ENCODE peak calls at places on chromosomes 6 and 20, in six cellular contexts. E, Q, I, T, K and J are unnamed samples.

GRCh38 chr6:160439751-160440150 is 91.6 kb downstream of the SLC22A3 start:
- DNase-seq in Q (no peak), K (no peak), T (no peak), I (no peak), E (peak; percentile 9), J (no peak)

GRCh38 chr6:145744619-145745018 is 9.3 kb upstream of the EPM2A start:
- DNase-seq in Q (no peak), T (no peak), I (no peak), E (peak; percentile 6), K (no peak), J (no peak)

GRCh38 chr20:60052322-60052721 is 94.1 kb downstream of the CDH26 start:
- DNase-seq in Q (no peak), K (no peak), I (no peak), T (no peak), E (no peak), J (no peak)

GRCh38 chr6:37695857-37696219 is 1.8 kb downstream of the MDGA1 start:
- DNase-seq in T (peak; percentile 43), K (no peak), Q (no peak), I (no peak), E (no peak), J (no peak)

GRCh38 chr6:20416567-20417345 is 15.1 kb downstream of the E2F3 start:
- DNase-seq in Q (no peak), K (no peak), T (no peak), I (no peak), E (no peak), J (no peak)

GRCh38 chr6:29506446-29507067 is 18.8 kb upstream of the MAS1L start:
- DNase-seq in E (no peak), I (no peak), K (no peak), Q (no peak), T (no peak), J (no peak)

GRCh38 chr6:1553562-1554088 is 56.1 kb upstream of the FOXC1 start:
- DNase-seq in Q (no peak), T (no peak), E (peak; percentile 56), K (no peak), I (no peak), J (no peak)

GRCh38 chr6:154297711-154298110 is 58.9 kb downstream of the IPCEF1 start:
- DNase-seq in Q (no peak), T (peak; percentile 72), K (no peak), I (no peak), E (no peak), J (no peak)

GRCh38 chr20:11682285-11682684 is 235.4 kb upstream of the BTBD3 start:
- DNase-seq in T (no peak), E (no peak), I (no peak), Q (no peak), K (no peak), J (no peak)

GRCh38 chr6:129929433-129929832 is 68.3 kb upstream of the TMEM244 start:
- DNase-seq in I (no peak), K (peak; percentile 49), Q (no peak), E (peak; percentile 96), T (peak; percentile 90), J (no peak)

GRCh38 chr6:139364302-139364981 is 10.0 kb downstream of the CITED2 start:
- DNase-seq in T (peak; percentile 39), I (peak; percentile 54), Q (no peak), E (peak; percentile 66), K (no peak), J (no peak)

GRCh38 chr20:760751-761417 is 7.4 kb downstream of the SLC52A3 start:
- DNase-seq in I (peak; percentile 66), T (peak; percentile 2), K (no peak), Q (no peak), E (peak; percentile 13), J (peak; percentile 35)

GRCh38 chr6:70900061-70900460 is 56.8 kb downstream of the B3GAT2 start:
- DNase-seq in E (no peak), I (no peak), Q (no peak), T (no peak), K (no peak), J (no peak)

GRCh38 chr6:33392168-33392947 is 735 bp downstream of the KIFC1 start:
- DNase-seq in E (peak; percentile 50), T (peak; percentile 49), I (peak; percentile 45), K (no peak), Q (no peak), J (no peak)

GRCh38 chr20:36479938-36480337 is 61.4 kb upstream of the MYL9 start:
- DNase-seq in E (no peak), I (no peak), Q (no peak), T (no peak), K (no peak), J (no peak)

GRCh38 chr6:159979136-159979874 is 10.4 kb downstream of the IGF2R start:
- DNase-seq in I (peak; percentile 67), T (peak; percentile 80), E (peak; percentile 65), K (no peak), Q (no peak), J (peak; percentile 49)

GRCh38 chr6:42547407-42548329 is 16.2 kb upstream of the UBR2 start:
- DNase-seq in E (peak; percentile 73), T (peak; percentile 73), Q (peak; percentile 95), K (peak; percentile 45), I (peak; percentile 92), J (peak; percentile 76)

GRCh38 chr6:137145421-137145820 is 28.0 kb downstream of the IL22RA2 start:
- DNase-seq in I (no peak), Q (no peak), E (peak; percentile 62), T (no peak), K (no peak), J (no peak)

GRCh38 chr6:50586074-50586473 is 127.3 kb upstream of the TFAP2D start:
- DNase-seq in T (no peak), I (no peak), K (no peak), Q (no peak), E (no peak), J (no peak)

GRCh38 chr20:61956396-61957342 is 109.0 kb downstream of the TAF4 start:
- DNase-seq in I (no peak), Q (peak; percentile 3), K (peak; percentile 39), T (peak; percentile 67), E (peak; percentile 12), J (no peak)

GRCh38 chr6:167543602-167544506 is 219.0 kb downstream of the TTLL2 start:
- DNase-seq in K (no peak), Q (no peak), I (no peak), T (peak; percentile 20), E (peak; percentile 45), J (no peak)

GRCh38 chr20:56465997-56466396 is 2.4 kb upstream of the RTF2 start:
- DNase-seq in T (no peak), I (peak; percentile 52), Q (no peak), E (no peak), K (no peak), J (no peak)

DNA sequence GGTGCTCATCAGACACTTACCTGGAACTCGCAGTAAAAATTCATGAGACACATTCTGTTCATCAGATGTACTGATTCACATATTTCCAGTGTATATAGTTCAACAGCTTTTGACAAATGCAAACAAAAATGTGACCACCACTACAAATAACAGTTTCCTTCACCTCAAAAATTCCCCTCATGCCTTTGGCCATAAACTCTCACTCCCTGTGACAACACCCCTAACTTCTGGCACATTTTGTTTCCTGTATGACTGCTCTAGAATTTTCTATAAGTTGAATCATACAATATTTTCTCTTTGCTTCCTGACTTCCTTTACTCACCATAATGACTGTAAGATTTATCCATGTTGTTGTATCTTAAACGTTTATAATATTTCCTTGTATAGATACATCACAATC is 63.7 kb downstream of the C6orf118 start:
- DNase-seq in T (peak; percentile 14), Q (no peak), I (no peak), E (no peak), K (no peak), J (no peak)
- TF ChIP-seq CTCF in T (no peak), Q (no peak), I (no peak), E (no peak), K (no peak), J (no peak)

GRCh38 chr20:38123021-38123587 is 42.0 kb downstream of the TGM2 start:
- DNase-seq in T (peak; percentile 78), Q (peak; percentile 56), E (no peak), K (no peak), I (no peak), J (no peak)

GRCh38 chr20:38127011-38127621 is 38.0 kb downstream of the TGM2 start:
- DNase-seq in K (no peak), Q (no peak), T (peak; percentile 92), I (no peak), E (peak; percentile 71), J (no peak)

GRCh38 chr20:38127920-38128528 is 37.0 kb downstream of the TGM2 start:
- DNase-seq in E (no peak), Q (no peak), T (no peak), I (no peak), K (no peak), J (no peak)

GRCh38 chr20:38126146-38126912 is 38.7 kb downstream of the TGM2 start:
- DNase-seq in E (no peak), K (no peak), I (no peak), T (no peak), Q (no peak), J (no peak)

GRCh38 chr20:38125157-38126056 is 39.7 kb downstream of the TGM2 start:
- DNase-seq in Q (peak; percentile 90), E (peak; percentile 21), I (no peak), T (peak; percentile 73), K (no peak), J (no peak)
- TF ChIP-seq CTCF in Q (no peak), E (no peak), I (no peak), T (peak; percentile 42), K (peak; percentile 28), J (no peak)

GRCh38 chr6:57216235-57217101 is 5.6 kb downstream of the RAB23 start:
- DNase-seq in K (no peak), Q (no peak), I (no peak), E (peak; percentile 59), T (peak; percentile 81), J (no peak)
- TF ChIP-seq CTCF in K (peak; percentile 21), Q (peak; percentile 27), I (no peak), E (no peak), T (peak; percentile 7), J (peak; percentile 18)

GRCh38 chr6:52243282-52243893 is 912 bp downstream of the IL17F start:
- DNase-seq in E (no peak), K (no peak), Q (no peak), T (no peak), I (no peak), J (no peak)
- TF ChIP-seq CTCF in E (no peak), K (no peak), Q (no peak), T (no peak), I (no peak), J (no peak)

DNA sequence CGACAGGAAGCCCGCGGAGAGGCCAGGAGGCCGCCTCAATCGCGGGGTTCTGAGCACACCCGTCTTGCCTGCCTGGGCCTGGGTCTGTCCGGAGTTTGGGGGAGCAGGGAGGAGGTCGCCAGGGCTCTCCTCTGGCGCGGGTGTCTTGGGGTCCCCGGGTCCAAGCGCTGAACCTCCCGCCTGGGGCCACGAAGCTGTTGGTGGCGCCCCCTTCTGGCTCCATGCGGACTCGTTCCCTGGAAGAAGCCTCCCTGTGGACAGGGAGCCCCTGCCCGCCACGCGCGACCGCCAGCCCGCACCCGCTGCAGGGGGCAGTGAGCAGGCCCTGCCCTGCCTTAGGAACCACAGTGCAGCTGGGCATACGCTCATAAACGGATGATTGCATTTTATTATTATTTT is 44.7 kb downstream of the MCUR1 start:
- DNase-seq in E (no peak), T (no peak), Q (no peak), I (no peak), K (no peak), J (no peak)
- TF ChIP-seq CTCF in E (no peak), T (peak; percentile 6), Q (peak; percentile 31), I (no peak), K (peak; percentile 12), J (no peak)

GRCh38 chr6:170316071-170316470 is 9.5 kb downstream of the FAM120B start:
- DNase-seq in E (no peak), Q (no peak), I (no peak), T (peak; percentile 36), K (no peak), J (no peak)
- TF ChIP-seq CTCF in E (no peak), Q (no peak), I (no peak), T (no peak), K (no peak), J (no peak)